ENCODE peak calls at places on chromosomes 3 and 15, in six cellular contexts. I is psoas muscle, Y is IMR-90, G is A549, E is PC-3, H is DND-41. R is an unnamed sample. For H3K4me1, the result is how much of the 10 kb centered on the place peaks cover.

GRCh38 chr3:158809642-158810041 is 7.8 kb downstream of the MFSD1 start:
- DNase-seq in I (no peak), Y (peak), G (no peak), E (no peak), H (peak), R (no peak)

GRCh38 chr3:52281980-52282801 is 3.7 kb upstream of the WDR82 start:
- DNase-seq in I (no peak), Y (no peak), G (no peak), E (no peak), H (peak), R (peak)

GRCh38 chr3:170052398-170052797 is 14.6 kb downstream of the GPR160 start:
- DNase-seq in I (no peak), Y (no peak), G (no peak), E (no peak), H (no peak), R (no peak)

GRCh38 chr15:39266882-39267281 is 314.0 kb upstream of the THBS1 start:
- DNase-seq in I (no peak), Y (no peak), G (no peak), E (peak), H (no peak), R (no peak)

GRCh38 chr3:14632445-14632930 is 19.1 kb upstream of the CCDC174 start:
- DNase-seq in I (no peak), Y (no peak), G (no peak), E (no peak), H (no peak), R (no peak)

GRCh38 chr15:58039260-58040035 is 26.1 kb downstream of the ALDH1A2 start:
- DNase-seq in I (no peak), Y (no peak), G (no peak), E (peak), H (no peak), R (no peak)

GRCh38 chr15:63387741-63388468 is 6.3 kb upstream of the CA12 start:
- DNase-seq in I (no peak), Y (no peak), G (no peak), E (no peak), H (no peak), R (no peak)

GRCh38 chr15:78374436-78375393 is 34.6 kb downstream of the CRABP1 start:
- DNase-seq in I (no peak), Y (no peak), G (peak), E (peak), H (peak), R (no peak)

GRCh38 chr3:79769234-79769633 is 1.4 kb upstream of the ROBO1 start:
- DNase-seq in I (no peak), Y (no peak), G (no peak), E (no peak), H (no peak), R (no peak)

GRCh38 chr15:37262922-37263608 is 162.7 kb upstream of the MEIS2 start:
- DNase-seq in I (no peak), Y (no peak), G (no peak), E (no peak), H (no peak), R (no peak)
- H3K4me1 ChIP-seq in I (under half), Y (under half), G (under half), E (under half), H (under half), R (under half)

DNA sequence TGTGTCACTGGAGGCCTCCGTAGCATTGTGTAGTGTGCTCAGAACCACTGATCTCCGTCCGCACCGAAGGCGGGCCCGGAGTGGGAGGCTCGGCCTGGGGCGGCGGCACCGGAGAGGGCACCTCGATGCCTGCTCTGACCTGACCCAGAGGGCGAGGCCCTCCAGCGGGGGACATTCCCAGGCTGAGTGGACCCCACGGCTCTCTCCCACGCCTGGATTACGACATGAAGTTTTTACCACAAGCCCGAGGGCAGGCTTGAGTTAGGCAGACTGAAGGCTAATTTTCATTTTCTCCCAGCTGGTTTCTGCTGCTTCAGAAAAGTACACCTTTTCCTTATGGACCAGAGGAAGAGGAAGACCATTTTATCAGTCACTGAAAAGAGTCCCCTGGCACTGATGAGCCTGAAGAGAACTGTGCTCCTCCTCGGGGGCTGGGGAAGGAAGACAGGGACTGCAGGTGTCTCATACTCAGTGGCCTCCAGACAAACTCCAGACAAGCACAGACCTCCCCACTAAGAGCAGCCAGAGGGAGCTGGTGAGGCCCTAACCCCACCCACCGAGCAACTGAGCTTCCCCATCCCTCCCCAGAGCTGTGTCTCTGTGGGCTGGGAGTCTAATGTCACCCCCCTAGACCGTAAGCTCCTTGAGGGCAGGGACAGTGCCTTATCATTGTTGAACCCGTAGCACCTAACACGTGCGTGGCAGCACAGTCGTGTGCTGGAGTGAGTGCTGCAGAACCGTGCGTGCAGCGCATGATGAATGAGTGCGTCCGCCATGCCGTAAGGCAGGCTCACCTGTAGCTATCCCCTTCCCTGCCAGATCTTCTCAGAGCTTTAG is 74.5 kb upstream of the BLM start:
- DNase-seq in I (no peak), Y (no peak), G (no peak), E (no peak), H (peak), R (no peak)
- TF ChIP-seq CTCF in I (no peak), Y (no peak), G (no peak), E (peak), H (peak), R (no peak)

GRCh38 chr3:187368765-187369450 is 723 bp downstream of the RTP4 start:
- DNase-seq in I (no peak), Y (no peak), G (no peak), E (no peak), H (peak), R (no peak)
- H3K27ac ChIP-seq in I (peak), Y (no peak), G (no peak), E (no peak), H (peak), R (peak)

GRCh38 chr15:67823371-67824156 is 1.7 kb upstream of the SKOR1 start:
- DNase-seq in I (peak), Y (no peak), G (no peak), E (no peak), H (peak), R (no peak)
- H3K4me1 ChIP-seq in I (under half), Y (under half), G (under half), E (under half), H (under half), R (half or more)

DNA sequence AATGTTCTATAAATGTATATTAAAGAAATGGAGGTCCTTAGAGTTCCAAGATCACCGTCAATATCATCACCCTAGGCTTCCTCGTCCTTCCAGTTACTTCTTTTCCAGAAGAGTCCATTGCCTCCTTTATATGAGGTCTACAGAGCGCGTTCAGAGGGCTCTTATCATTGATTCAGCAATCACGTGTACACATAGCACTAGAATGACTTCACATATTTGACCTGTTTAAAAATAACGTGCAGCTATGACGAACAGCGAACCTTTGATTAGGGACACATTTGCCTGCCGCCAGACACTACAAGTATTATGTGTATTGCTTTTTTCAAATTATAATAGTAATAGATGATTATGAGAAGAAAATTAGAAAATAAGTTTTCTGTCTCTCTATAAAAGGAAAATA is 26.0 kb downstream of the IGF1R start:
- DNase-seq in I (no peak), Y (no peak), G (no peak), E (no peak), H (no peak), R (no peak)
- TF ChIP-seq CTCF in I (no peak), Y (no peak), G (no peak), E (no peak), H (no peak), R (no peak)

GRCh38 chr3:157088506-157089454 is 71.2 kb downstream of the CCNL1 start:
- DNase-seq in I (peak), Y (peak), G (peak), E (peak), H (peak), R (peak)

GRCh38 chr3:157086053-157086761 is 73.7 kb downstream of the CCNL1 start:
- DNase-seq in I (peak), Y (no peak), G (no peak), E (no peak), H (no peak), R (no peak)

GRCh38 chr3:157087398-157088132 is 72.4 kb downstream of the CCNL1 start:
- DNase-seq in I (no peak), Y (no peak), G (peak), E (peak), H (no peak), R (no peak)

GRCh38 chr3:157088133-157088488 is 71.8 kb downstream of the CCNL1 start:
- DNase-seq in I (no peak), Y (no peak), G (no peak), E (peak), H (no peak), R (no peak)

GRCh38 chr3:157086775-157087174 is 73.2 kb downstream of the CCNL1 start:
- DNase-seq in I (no peak), Y (no peak), G (no peak), E (no peak), H (no peak), R (no peak)
- H3K27ac ChIP-seq in I (peak), Y (no peak), G (peak), E (peak), H (no peak), R (no peak)

GRCh38 chr3:109073116-109073515 is 44.8 kb downstream of the MORC1 start:
- DNase-seq in I (no peak), Y (no peak), G (no peak), E (no peak), H (no peak), R (no peak)

GRCh38 chr3:109070232-109070631 is 47.7 kb downstream of the MORC1 start:
- DNase-seq in I (no peak), Y (no peak), G (no peak), E (no peak), H (no peak), R (no peak)

GRCh38 chr3:109072208-109072607 is 45.7 kb downstream of the MORC1 start:
- DNase-seq in I (no peak), Y (no peak), G (no peak), E (no peak), H (peak), R (no peak)

DNA sequence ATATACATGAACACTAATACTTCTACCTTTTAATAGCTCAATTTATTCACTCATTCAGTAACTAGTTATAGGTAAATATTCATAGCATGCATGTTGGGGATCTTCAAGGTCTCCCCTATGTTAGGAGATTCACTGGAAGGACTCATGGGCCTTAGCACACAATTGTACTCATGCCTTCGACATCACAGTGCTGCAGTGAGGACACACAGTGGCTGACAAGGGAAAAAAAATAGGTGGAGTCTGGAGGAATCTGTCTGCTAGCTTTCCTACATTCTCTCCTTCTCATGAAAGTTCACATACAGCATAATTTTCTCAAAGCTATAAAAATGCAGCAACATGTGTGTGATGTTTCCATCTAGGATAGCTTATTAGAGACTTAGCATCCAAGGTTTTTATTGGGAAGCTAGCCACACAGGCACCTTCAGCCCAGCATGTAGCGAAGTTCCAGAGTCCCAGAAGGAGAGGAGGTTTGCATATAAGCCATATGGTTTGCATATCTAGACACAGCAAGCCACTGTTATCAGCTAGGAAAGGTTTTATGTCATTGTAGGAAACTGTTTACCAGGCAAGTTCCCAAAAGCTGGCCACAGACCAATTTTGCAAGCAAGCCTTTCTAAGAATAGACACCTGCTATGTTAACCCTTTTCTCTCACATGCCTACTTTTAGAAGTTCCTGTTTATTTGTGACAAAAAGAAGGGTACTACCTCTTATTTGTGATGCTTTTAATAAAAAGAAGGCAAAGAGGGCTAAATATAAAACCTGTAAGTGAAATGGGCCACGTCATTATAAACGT is 46.4 kb downstream of the MORC1 start:
- DNase-seq in I (no peak), Y (no peak), G (peak), E (peak), H (no peak), R (no peak)
- H3K4me1 ChIP-seq in I (under half), Y (under half), G (under half), E (under half), H (under half), R (under half)

R was measured in CD8-positive, alpha-beta T cell.